ENCODE peak calls at places on chromosomes 3 and 15, in ten cellular contexts. U is stomach, K is tibial nerve, I is suprapubic skin, M is A549, Q is sigmoid colon, L is K562, H is esophagus muscularis mucosa, A is SK-N-SH, S is HepG2. F is an unnamed sample. For H3K9me3, the result is how much of the 10 kb centered on the place peaks cover.

GRCh38 chr15:92116320-92116719 is 262.8 kb downstream of the SLCO3A1 start:
- DNase-seq in A (no peak), I (no peak), L (no peak), K (no peak), Q (no peak), M (no peak), U (no peak), S (no peak), H (no peak), F (no peak)

GRCh38 chr15:68818671-68819450 is 1.8 kb downstream of the ANP32A start:
- DNase-seq in K (no peak), I (no peak), L (peak), H (no peak), S (peak), Q (peak), U (peak), M (peak), A (peak), F (peak)

GRCh38 chr3:87694678-87695077 is 364.1 kb downstream of the CGGBP1 start:
- DNase-seq in S (no peak), U (no peak), A (no peak), I (no peak), K (no peak), H (no peak), M (no peak), Q (no peak), L (no peak), F (no peak)

GRCh38 chr3:57738406-57738805 is 17.7 kb upstream of the SLMAP start:
- DNase-seq in I (no peak), M (no peak), K (no peak), L (no peak), U (no peak), H (no peak), Q (no peak), S (no peak), A (no peak), F (no peak)

GRCh38 chr3:148191966-148192365 is 505.7 kb upstream of the AGTR1 start:
- DNase-seq in L (no peak), U (no peak), M (no peak), S (no peak), A (no peak), I (no peak), Q (no peak), K (no peak), H (no peak), F (no peak)

GRCh38 chr3:102474207-102474606 is 39.4 kb downstream of the ZPLD1 start:
- DNase-seq in K (no peak), A (no peak), S (no peak), L (no peak), Q (no peak), H (no peak), I (no peak), U (no peak), M (no peak), F (no peak)

GRCh38 chr3:2352134-2352762 is 253.6 kb downstream of the CNTN4 start:
- DNase-seq in M (no peak), L (no peak), Q (peak), U (no peak), I (no peak), A (no peak), S (no peak), K (no peak), H (no peak), F (no peak)

GRCh38 chr3:56321892-56322291 is 146.4 kb downstream of the ERC2 start:
- DNase-seq in S (no peak), U (no peak), L (no peak), I (no peak), K (no peak), A (no peak), H (no peak), Q (no peak), M (no peak), F (no peak)

GRCh38 chr3:129975332-129976090 is 991 bp downstream of the TRH start:
- DNase-seq in S (no peak), Q (no peak), M (no peak), I (no peak), A (peak), L (no peak), K (no peak), H (no peak), U (no peak), F (peak)

GRCh38 chr15:53831907-53832793 is 72.7 kb upstream of the WDR72 start:
- DNase-seq in S (peak), M (no peak), U (no peak), Q (no peak), A (no peak), K (no peak), H (no peak), L (no peak), I (no peak), F (no peak)

GRCh38 chr3:188854395-188855149 is 317.2 kb upstream of the TPRG1 start:
- DNase-seq in S (no peak), K (no peak), Q (no peak), U (no peak), L (no peak), A (no peak), H (no peak), I (no peak), M (no peak), F (no peak)

GRCh38 chr3:187954486-187955075 is 199.4 kb upstream of the LPP start:
- DNase-seq in A (no peak), Q (no peak), S (no peak), H (no peak), M (peak), L (no peak), I (no peak), K (no peak), U (no peak), F (no peak)

GRCh38 chr3:110343376-110343775 is 728.2 kb upstream of the NECTIN3 start:
- DNase-seq in L (no peak), U (no peak), S (no peak), I (no peak), A (no peak), M (peak), H (no peak), Q (no peak), K (no peak), F (no peak)

GRCh38 chr3:48486952-48487351 is 17.0 kb downstream of the SHISA5 start:
- DNase-seq in U (no peak), I (no peak), S (no peak), A (no peak), H (no peak), M (no peak), Q (no peak), K (no peak), L (no peak), F (no peak)

GRCh38 chr15:68053997-68054657 is at the start of gene PIAS1:
- DNase-seq in A (peak), L (peak), S (peak), K (peak), Q (peak), H (peak), M (peak), U (peak), I (peak), F (peak)

GRCh38 chr3:149586871-149587270 is 71.0 kb downstream of the WWTR1 start:
- DNase-seq in M (no peak), H (no peak), I (no peak), Q (no peak), U (no peak), K (no peak), A (no peak), S (no peak), L (no peak), F (no peak)

GRCh38 chr15:33071451-33071850 is 123.1 kb downstream of the FMN1 start:
- DNase-seq in H (no peak), S (no peak), Q (no peak), K (no peak), M (no peak), L (no peak), U (no peak), A (no peak), I (no peak), F (no peak)

GRCh38 chr3:181569356-181569940 is 142.3 kb upstream of the SOX2 start:
- DNase-seq in L (no peak), Q (no peak), A (no peak), H (no peak), I (no peak), K (no peak), U (no peak), S (no peak), M (no peak), F (no peak)

GRCh38 chr3:181570472-181570871 is 141.3 kb upstream of the SOX2 start:
- DNase-seq in H (no peak), U (no peak), L (no peak), K (no peak), I (no peak), A (no peak), S (no peak), M (no peak), Q (no peak), F (no peak)

GRCh38 chr3:181568248-181568647 is 143.5 kb upstream of the SOX2 start:
- DNase-seq in A (no peak), U (no peak), S (no peak), I (no peak), L (no peak), Q (no peak), M (no peak), H (no peak), K (no peak), F (no peak)

GRCh38 chr3:181568693-181569092 is 143.0 kb upstream of the SOX2 start:
- DNase-seq in Q (no peak), L (no peak), I (no peak), H (no peak), S (no peak), M (no peak), K (no peak), U (no peak), A (no peak), F (no peak)

GRCh38 chr3:181572432-181572831 is 139.3 kb upstream of the SOX2 start:
- DNase-seq in Q (no peak), S (no peak), A (no peak), K (no peak), I (no peak), U (no peak), M (no peak), H (no peak), L (no peak), F (no peak)
- TF ChIP-seq EP300 in Q (no peak), S (no peak), A (no peak), K (no peak), I (no peak), U (no peak), M (no peak), H (no peak), L (no peak), F (no peak)

GRCh38 chr15:24976932-24977331 is 22.1 kb downstream of the SNRPN start:
- DNase-seq in S (no peak), L (no peak), H (no peak), Q (no peak), U (no peak), I (no peak), K (no peak), A (no peak), M (no peak), F (no peak)
- H3K9me3 ChIP-seq in S (half or more), L (under half), H (under half), Q (under half), U (half or more), I (under half), K (under half), A (under half), M (under half), F (under half)

GRCh38 chr3:184672335-184672734 is 39.5 kb downstream of the MAGEF1 start:
- DNase-seq in I (no peak), A (no peak), M (no peak), S (no peak), H (no peak), K (no peak), L (no peak), Q (no peak), U (no peak), F (no peak)
- TF ChIP-seq CTCF in I (no peak), A (no peak), M (no peak), S (no peak), H (no peak), K (no peak), L (no peak), Q (no peak), U (no peak), F (no peak)

GRCh38 chr3:124747111-124747981 is 17.1 kb downstream of the UMPS start:
- DNase-seq in L (no peak), I (no peak), H (no peak), K (no peak), S (no peak), U (no peak), M (no peak), A (no peak), Q (no peak), F (no peak)
- TF ChIP-seq EP300 in L (no peak), I (no peak), H (no peak), K (no peak), S (no peak), U (no peak), M (no peak), A (no peak), Q (no peak), F (no peak)

GRCh38 chr15:100247228-100248225 is 94.2 kb downstream of the ADAMTS17 start:
- DNase-seq in I (peak), U (no peak), S (no peak), A (no peak), Q (no peak), L (no peak), H (no peak), M (no peak), K (no peak), F (no peak)

GRCh38 chr15:100248236-100248635 is 93.5 kb downstream of the ADAMTS17 start:
- DNase-seq in K (no peak), L (no peak), I (peak), M (no peak), A (no peak), Q (no peak), S (no peak), U (peak), H (no peak), F (peak)

GRCh38 chr15:100250166-100250800 is 91.5 kb downstream of the ADAMTS17 start:
- DNase-seq in L (no peak), K (no peak), A (no peak), S (no peak), Q (no peak), U (peak), I (peak), M (no peak), H (no peak), F (peak)

GRCh38 chr15:100252359-100252758 is 89.4 kb downstream of the ADAMTS17 start:
- DNase-seq in L (no peak), H (no peak), K (no peak), S (no peak), U (peak), I (peak), M (no peak), Q (no peak), A (no peak), F (no peak)

GRCh38 chr15:100249096-100249815 is 92.5 kb downstream of the ADAMTS17 start:
- DNase-seq in M (no peak), H (no peak), K (no peak), A (no peak), L (no peak), Q (no peak), U (peak), S (no peak), I (peak), F (no peak)
- H3K9me3 ChIP-seq in M (under half), H (under half), K (under half), A (under half), L (under half), Q (under half), U (under half), S (under half), I (under half), F (under half)

GRCh38 chr3:12484198-12484982 is at the start of gene TSEN2:
- DNase-seq in U (peak), A (peak), M (peak), S (peak), I (peak), Q (peak), L (peak), H (peak), K (peak), F (peak)
- TF ChIP-seq CTCF in U (no peak), A (peak), M (no peak), S (peak), I (no peak), Q (no peak), L (peak), H (peak), K (peak), F (peak)

GRCh38 chr15:78998526-78998925 is 53.7 kb upstream of the CTSH start:
- DNase-seq in H (no peak), L (no peak), I (no peak), U (no peak), M (no peak), S (no peak), A (no peak), K (no peak), Q (no peak), F (no peak)

GRCh38 chr15:78997981-78998499 is 53.2 kb upstream of the CTSH start:
- DNase-seq in U (no peak), Q (no peak), A (no peak), M (no peak), K (no peak), S (no peak), H (no peak), L (no peak), I (no peak), F (no peak)

GRCh38 chr15:78993931-78994530 is 49.2 kb upstream of the CTSH start:
- DNase-seq in Q (no peak), M (no peak), A (no peak), I (no peak), U (no peak), L (no peak), H (no peak), S (peak), K (no peak), F (no peak)

GRCh38 chr15:78995921-78996780 is 51.3 kb upstream of the CTSH start:
- DNase-seq in K (no peak), U (no peak), L (no peak), A (peak), S (no peak), M (no peak), H (no peak), Q (no peak), I (no peak), F (no peak)

GRCh38 chr15:78996876-78997275 is 52.0 kb upstream of the CTSH start:
- DNase-seq in U (no peak), H (no peak), K (no peak), L (no peak), A (no peak), Q (no peak), I (no peak), S (peak), M (no peak), F (no peak)
- TF ChIP-seq EP300 in U (no peak), H (no peak), K (no peak), L (no peak), A (no peak), Q (no peak), I (no peak), S (peak), M (no peak), F (no peak)

GRCh38 chr15:25178835-25179672 is 224.3 kb downstream of the SNRPN start:
- DNase-seq in H (peak), I (peak), S (no peak), L (no peak), Q (no peak), A (no peak), M (no peak), K (no peak), U (peak), F (peak)
- H3K9me3 ChIP-seq in H (under half), I (under half), S (half or more), L (under half), Q (under half), A (under half), M (under half), K (under half), U (half or more), F (under half)

GRCh38 chr3:8095724-8096123 is 405.9 kb upstream of the LMCD1 start:
- DNase-seq in S (peak), Q (no peak), M (peak), L (no peak), U (no peak), I (no peak), H (no peak), K (no peak), A (no peak), F (no peak)
- TF ChIP-seq CTCF in S (peak), Q (no peak), M (no peak), L (no peak), U (no peak), I (no peak), H (no peak), K (no peak), A (no peak), F (no peak)

GRCh38 chr3:78907367-78907766 is 860.4 kb downstream of the ROBO1 start:
- DNase-seq in M (no peak), K (no peak), U (no peak), S (peak), A (no peak), I (no peak), H (no peak), L (no peak), Q (no peak), F (no peak)
- TF ChIP-seq EP300 in M (no peak), K (no peak), U (no peak), S (peak), A (no peak), I (no peak), H (no peak), L (no peak), Q (no peak), F (no peak)

F was measured in ovary.